ENCODE peak calls at places on chromosome 9, in five cellular contexts. R, W, E, D and Z are unnamed samples.

GRCh38 chr9:81395301-81396054 is 293.9 kb downstream of the TLE1 start:
- DNase-seq in E (no peak), D (no peak), W (no peak), R (no peak), Z (no peak)

GRCh38 chr9:21585756-21586752 is 103.9 kb upstream of the IFNE start:
- DNase-seq in W (no peak), D (no peak), R (peak; percentile 63), E (no peak), Z (no peak)

GRCh38 chr9:104950838-104951237 is 22.9 kb upstream of the ABCA1 start:
- DNase-seq in D (no peak), R (no peak), E (no peak), W (no peak), Z (no peak)

GRCh38 chr9:22010881-22011625 is 1.9 kb upstream of the CDKN2B start:
- DNase-seq in E (no peak), D (no peak), R (no peak), W (no peak), Z (no peak)

GRCh38 chr9:89375181-89375760 is 57.0 kb downstream of the SECISBP2 start:
- DNase-seq in R (no peak), E (no peak), W (no peak), D (no peak), Z (no peak)

GRCh38 chr9:130938652-130939404 is at the start of gene FIBCD1:
- DNase-seq in W (no peak), R (peak; percentile 73), E (peak; percentile 66), D (no peak), Z (no peak)

GRCh38 chr9:86705474-86705873 is 241.8 kb downstream of the GAS1 start:
- DNase-seq in D (no peak), W (no peak), E (no peak), R (no peak), Z (no peak)

GRCh38 chr9:112629890-112630485 is 87.9 kb downstream of the INIP start:
- DNase-seq in D (no peak), E (no peak), R (no peak), W (no peak), Z (no peak)

GRCh38 chr9:100465270-100465669 is 7.7 kb upstream of the TMEFF1 start:
- DNase-seq in R (no peak), W (no peak), D (no peak), E (no peak), Z (no peak)

DNA sequence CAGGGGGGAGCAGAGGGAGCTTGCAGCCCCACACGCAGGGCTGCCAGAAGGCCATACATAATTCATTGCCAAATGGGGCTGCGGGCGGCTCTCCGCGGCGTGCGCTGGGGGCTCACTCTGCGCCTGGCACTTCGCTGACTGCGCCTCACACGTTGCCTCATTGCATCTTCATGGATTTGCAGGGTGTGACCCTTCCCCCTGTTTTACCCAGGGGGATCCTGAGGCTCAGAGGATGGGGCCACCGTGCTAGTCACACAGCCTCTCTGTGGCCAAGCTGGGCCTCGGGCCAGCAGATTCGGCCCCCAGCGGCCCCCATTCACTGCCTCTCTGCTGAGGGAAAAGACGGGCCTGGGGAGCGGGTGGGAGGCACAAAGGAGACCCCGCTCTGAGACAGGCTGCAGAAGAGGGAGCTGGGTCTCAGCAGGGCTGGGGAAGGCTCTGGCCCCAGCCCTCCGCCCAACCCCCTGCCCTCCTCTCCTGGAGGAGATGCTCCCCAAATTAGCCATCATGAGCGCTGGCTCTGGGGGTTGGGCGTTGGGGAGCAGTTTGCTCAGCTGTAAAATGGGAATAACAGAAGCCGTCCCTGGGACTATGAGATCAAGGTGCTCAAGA is 115.5 kb downstream of the C9orf50 start:
- DNase-seq in W (no peak), R (no peak), E (no peak), D (no peak), Z (no peak)
- TF ChIP-seq POLR2A in W (no peak), R (no peak), E (no peak), D (no peak), Z (no peak)

GRCh38 chr9:14346826-14347407 is 33.0 kb upstream of the NFIB start:
- DNase-seq in D (peak; percentile 48), W (no peak), R (no peak), E (no peak), Z (peak; percentile 85)
- H3K4me3 ChIP-seq in D (peak overlapping the region; percentile 61), W (peak overlapping the region; percentile 31), R (peak overlapping the region; percentile 55), E (peak overlapping the region; percentile 30), Z (peak overlapping the region; percentile 27)

DNA sequence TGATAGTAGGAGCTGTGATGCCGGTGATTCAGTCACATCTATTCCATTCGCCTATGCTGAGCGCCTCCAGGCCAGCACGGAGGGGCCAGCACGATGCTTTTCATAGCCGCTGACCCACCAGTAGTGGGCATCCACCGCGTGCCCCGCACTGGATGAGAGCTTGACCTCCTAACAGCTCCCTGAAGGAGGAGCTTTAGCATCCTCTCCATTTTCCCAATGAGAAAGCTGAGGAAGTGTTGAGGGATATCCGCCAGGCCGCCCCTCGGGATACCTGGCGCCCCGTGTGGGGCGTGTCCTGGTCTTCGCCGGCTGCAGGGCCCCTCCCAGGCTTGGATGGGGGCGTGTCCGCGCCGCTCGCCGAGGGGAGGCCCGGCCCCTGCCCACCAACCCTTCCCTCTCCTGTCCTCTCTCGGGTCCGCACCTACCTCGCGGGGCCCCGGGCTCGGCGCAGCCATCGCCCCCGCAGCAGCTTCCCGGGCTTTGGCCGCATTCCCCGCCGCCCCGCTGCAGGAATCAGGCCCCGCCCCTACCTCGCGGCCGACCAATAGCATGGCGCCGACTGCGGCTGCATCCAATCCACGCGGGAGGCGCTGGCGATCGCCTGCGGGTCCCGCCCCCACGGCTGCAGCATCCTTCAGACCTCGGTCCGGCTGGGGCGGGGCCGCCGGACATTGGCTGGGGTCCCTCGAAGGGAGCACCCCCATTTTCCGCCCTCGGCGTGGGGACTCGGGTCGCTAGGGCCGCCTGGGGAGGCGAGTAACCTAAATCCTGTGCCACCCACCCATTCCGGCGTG is at the start of gene PIP5KL1:
- DNase-seq in E (peak; percentile 79), R (peak; percentile 89), W (peak; percentile 70), D (peak; percentile 86), Z (peak; percentile 95)
- TF ChIP-seq CTCF in E (no peak), R (peak; percentile 10), W (no peak), D (no peak), Z (no peak)

DNA sequence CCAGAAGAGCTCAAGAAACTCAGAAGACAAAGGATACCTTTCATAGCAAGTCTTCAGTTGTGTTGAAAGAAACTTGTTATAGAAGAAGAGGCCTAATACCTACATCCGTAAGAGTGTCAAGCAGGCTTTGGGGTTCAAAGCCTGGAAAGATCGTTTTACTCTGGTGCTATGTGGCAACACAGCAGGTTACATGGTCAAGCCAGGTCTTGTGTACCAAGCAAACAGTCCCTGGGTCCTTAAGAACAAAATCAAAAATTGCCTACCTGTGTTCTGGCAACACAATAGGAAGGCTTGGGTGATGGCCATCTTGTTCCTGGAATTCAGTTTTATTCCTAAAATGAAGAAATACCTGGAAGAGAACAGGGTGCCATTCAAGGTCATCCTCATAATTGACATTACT is 32.0 kb upstream of the LRRC19 start:
- DNase-seq in E (no peak), W (no peak), D (no peak), R (no peak), Z (no peak)
- TF ChIP-seq POLR2A in E (no peak), W (no peak), D (no peak), R (no peak), Z (no peak)

DNA sequence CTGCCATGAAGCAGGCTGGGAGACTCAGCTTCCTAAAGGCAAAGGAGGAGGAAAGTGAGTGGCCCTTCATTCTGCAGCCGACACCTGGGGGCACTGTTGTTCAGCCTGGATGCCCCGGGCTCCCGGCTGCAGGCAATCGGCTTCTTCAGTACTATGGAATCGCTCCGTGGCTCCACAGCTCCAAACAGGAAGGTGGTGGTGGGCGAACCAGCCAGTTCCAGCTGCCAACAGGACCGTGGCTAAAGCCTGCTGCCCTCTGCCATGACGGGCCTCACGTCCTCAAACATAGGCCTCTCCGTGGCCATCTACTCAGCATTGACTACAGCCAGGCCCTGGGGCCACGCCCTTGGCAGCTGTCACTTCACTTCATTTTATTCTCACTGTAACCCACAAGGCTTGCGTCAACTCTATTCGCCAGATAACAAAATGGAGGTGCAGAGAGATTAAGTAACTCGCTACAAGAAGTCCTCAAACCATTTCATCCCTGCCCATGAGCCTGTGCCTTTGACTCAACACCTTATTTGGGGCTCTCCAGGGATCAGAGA is 38.1 kb downstream of the PAX5 start:
- DNase-seq in E (peak; percentile 66), D (peak; percentile 23), W (no peak), R (peak; percentile 68), Z (no peak)
- H3K4me3 ChIP-seq in E (no peak overlapping the region), D (no peak overlapping the region), W (no peak overlapping the region), R (peak overlapping the region; percentile 6), Z (no peak overlapping the region)

GRCh38 chr9:133998915-133999580 is 6.9 kb upstream of the VAV2 start:
- DNase-seq in W (no peak), D (no peak), E (no peak), R (no peak), Z (no peak)

GRCh38 chr9:133997584-133997983 is 5.5 kb upstream of the VAV2 start:
- DNase-seq in R (no peak), W (no peak), D (no peak), E (no peak), Z (no peak)

GRCh38 chr9:134002796-134003195 is 10.7 kb upstream of the VAV2 start:
- DNase-seq in E (no peak), R (no peak), D (no peak), W (no peak), Z (no peak)

GRCh38 chr9:133996531-133997520 is 4.7 kb upstream of the VAV2 start:
- DNase-seq in W (no peak), E (no peak), R (no peak), D (no peak), Z (no peak)

DNA sequence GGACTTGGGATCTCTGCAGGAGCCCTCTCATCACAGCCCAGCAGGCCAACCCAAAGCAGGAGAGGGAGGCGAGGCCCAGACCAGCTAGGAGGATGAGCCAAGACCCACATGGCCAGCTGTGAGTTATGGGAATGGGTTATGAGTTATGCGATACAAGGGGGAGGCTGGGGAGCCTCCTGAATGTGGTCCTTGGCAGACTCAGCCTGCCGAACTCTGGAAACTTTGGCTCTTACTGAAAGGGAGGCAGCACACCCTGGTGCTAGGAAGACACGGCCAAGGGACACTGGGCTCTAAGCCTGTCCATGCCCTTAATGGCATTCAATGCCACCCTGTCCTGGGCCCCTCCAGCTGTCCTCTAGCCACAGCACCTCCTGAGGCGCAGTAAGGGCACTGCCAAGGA is 7.7 kb upstream of the VAV2 start:
- DNase-seq in E (no peak), D (no peak), W (no peak), R (no peak), Z (no peak)
- TF ChIP-seq CTCF in E (no peak), D (no peak), W (no peak), R (no peak), Z (no peak)

GRCh38 chr9:136860933-136861873 is 4.9 kb downstream of the EDF1 start:
- DNase-seq in E (peak; percentile 7), W (no peak), R (no peak), D (no peak), Z (no peak)
- TF ChIP-seq POLR2A in E (no peak), W (no peak), R (no peak), D (no peak), Z (no peak)

GRCh38 chr9:135086597-135087488 is 625 bp upstream of the OLFM1 start:
- DNase-seq in D (no peak), E (no peak), R (no peak), W (no peak), Z (no peak)
- H3K4me3 ChIP-seq in D (peak overlapping the region; percentile 40), E (peak overlapping the region; percentile 8), R (peak overlapping the region; percentile 33), W (peak overlapping the region; percentile 29), Z (no peak overlapping the region)